ENCODE peak calls at places on chromosomes 5 and 9, in ten cellular contexts. B is fibroblast of the aortic adventitia, L is GM13976, T is fibroblast of lung, Z is pancreas, F is GM12878, G is OCI-LY7, P is MCF 10A, O is glutamatergic neuron, W is AG09319. J is an unnamed sample.

GRCh38 chr5:178244566-178244965 is 12.0 kb upstream of the PHYKPL start:
- DNase-seq in B (no peak), L (no peak), T (no peak), Z (no peak), F (no peak), G (no peak), P (no peak), O (no peak), W (no peak), J (no peak)

GRCh38 chr5:146906803-146907202 is 28.2 kb upstream of the PPP2R2B start:
- DNase-seq in B (no peak), L (no peak), T (peak; percentile 75), Z (no peak), F (no peak), G (no peak), P (peak; percentile 30), O (no peak), W (no peak), J (no peak)

GRCh38 chr5:158988987-158989624 is 110.6 kb downstream of the EBF1 start:
- DNase-seq in B (peak; percentile 56), L (no peak), T (no peak), Z (no peak), F (no peak), G (no peak), P (no peak), O (no peak), W (no peak), J (no peak)

GRCh38 chr9:20028849-20029231 is 240.0 kb upstream of the SLC24A2 start:
- DNase-seq in B (no peak), L (no peak), T (peak; percentile 42), Z (no peak), F (no peak), G (no peak), P (no peak), O (no peak), W (no peak), J (no peak)

GRCh38 chr5:96794757-96795156 is 13.0 kb downstream of the ERAP1 start:
- DNase-seq in B (no peak), L (no peak), T (no peak), Z (no peak), F (no peak), G (no peak), P (no peak), O (no peak), W (no peak), J (no peak)

GRCh38 chr9:13291718-13292117 is 12.2 kb upstream of the MPDZ start:
- DNase-seq in B (no peak), L (no peak), T (no peak), Z (no peak), F (no peak), G (no peak), P (no peak), O (no peak), W (no peak), J (no peak)

GRCh38 chr9:96222132-96222531 is 79.8 kb downstream of the HSD17B3 start:
- DNase-seq in B (no peak), L (no peak), T (no peak), Z (no peak), F (no peak), G (peak; percentile 8), P (peak; percentile 32), O (no peak), W (no peak), J (no peak)

GRCh38 chr5:63959177-63959982 is 2.9 kb downstream of the HTR1A start:
- DNase-seq in B (no peak), L (no peak), T (no peak), Z (peak; percentile 81), F (no peak), G (no peak), P (no peak), O (peak; percentile 86), W (no peak), J (peak; percentile 71)

GRCh38 chr9:90504486-90504885 is 138.1 kb downstream of the DIRAS2 start:
- DNase-seq in B (no peak), L (peak; percentile 12), T (no peak), Z (no peak), F (peak; percentile 7), G (no peak), P (no peak), O (no peak), W (no peak), J (no peak)

GRCh38 chr9:93081081-93081529 is 14.9 kb upstream of the CARD19 start:
- DNase-seq in B (no peak), L (no peak), T (peak; percentile 26), Z (peak; percentile 24), F (no peak), G (no peak), P (no peak), O (no peak), W (no peak), J (no peak)

GRCh38 chr5:162214551-162214950 is 147.0 kb downstream of the GABRG2 start:
- DNase-seq in B (no peak), L (no peak), T (no peak), Z (no peak), F (no peak), G (no peak), P (no peak), O (no peak), W (no peak), J (no peak)

GRCh38 chr5:55991768-55992486 is 2.8 kb downstream of the IL6ST start:
- DNase-seq in B (peak; percentile 40), L (no peak), T (peak; percentile 58), Z (no peak), F (no peak), G (no peak), P (no peak), O (no peak), W (no peak), J (no peak)
- TF ChIP-seq CTCF in B (no peak), L (no peak), T (no peak), Z (no peak), F (no peak), G (no peak), P (no peak), O (no peak), W (no peak), J (peak; percentile 14)

GRCh38 chr5:58497956-58498942 is 7.0 kb downstream of the GAPT start:
- DNase-seq in B (peak; percentile 53), L (no peak), T (peak; percentile 27), Z (no peak), F (no peak), G (no peak), P (peak; percentile 58), O (peak; percentile 67), W (no peak), J (no peak)
- TF ChIP-seq CTCF in B (peak; percentile 91), L (peak; percentile 26), T (peak; percentile 88), Z (peak; percentile 48), F (peak; percentile 36), G (peak; percentile 67), P (peak; percentile 76), O (peak; percentile 85), W (peak; percentile 73), J (peak; percentile 84)

GRCh38 chr9:126453156-126453963 is 126.7 kb downstream of the MVB12B start:
- DNase-seq in B (no peak), L (no peak), T (peak; percentile 39), Z (no peak), F (no peak), G (no peak), P (no peak), O (no peak), W (no peak), J (no peak)
- TF ChIP-seq CTCF in B (no peak), L (no peak), T (no peak), Z (no peak), F (no peak), G (no peak), P (no peak), O (no peak), W (no peak), J (no peak)

DNA sequence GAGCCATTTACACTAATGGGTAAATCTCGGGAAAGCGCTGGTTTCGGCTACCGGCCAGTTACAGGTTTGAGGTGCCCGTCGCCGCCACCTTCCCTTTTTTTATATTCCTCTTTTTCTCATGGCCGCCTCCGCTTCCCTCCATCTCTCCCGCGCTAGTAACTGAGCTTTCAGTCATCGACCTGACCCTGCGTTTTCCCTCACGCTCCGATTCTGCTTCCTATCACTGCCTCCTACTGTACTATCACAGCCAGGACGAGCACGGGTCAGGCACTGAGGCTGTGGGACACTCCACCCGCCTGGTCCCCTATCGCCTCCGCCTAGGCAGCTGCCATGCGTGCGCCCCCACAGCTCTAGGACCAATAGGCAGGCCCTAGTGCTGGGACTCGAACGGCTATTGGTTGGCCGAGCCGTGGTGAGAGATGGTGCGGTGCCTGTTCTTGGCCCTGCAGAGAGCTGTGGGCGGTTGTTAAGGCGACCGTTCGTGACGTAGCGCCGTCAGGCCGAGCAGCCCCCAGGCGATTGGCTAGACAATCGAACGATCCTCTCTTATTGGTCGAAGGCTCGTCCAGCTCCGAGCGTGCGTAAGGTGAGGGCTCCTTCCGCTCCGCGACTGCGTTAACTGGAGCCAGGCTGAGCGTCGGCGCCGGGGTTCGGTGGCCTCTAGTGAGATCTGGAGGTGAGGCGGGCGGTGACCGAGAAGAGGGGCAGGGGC is at the start of gene HMGCR:
- DNase-seq in B (peak; percentile 99), L (peak; percentile 94), T (peak; percentile 100), Z (peak; percentile 91), F (peak; percentile 98), G (peak; percentile 99), P (peak; percentile 99), O (peak; percentile 97), W (peak; percentile 98), J (peak; percentile 98)
- TF ChIP-seq CTCF in B (peak; percentile 21), L (peak; percentile 36), T (no peak), Z (peak; percentile 13), F (peak; percentile 32), G (peak; percentile 46), P (no peak), O (peak; percentile 11), W (peak; percentile 44), J (peak; percentile 45)

GRCh38 chr5:152990217-152990616 is 500.3 kb upstream of the GRIA1 start:
- DNase-seq in B (no peak), L (no peak), T (no peak), Z (no peak), F (no peak), G (no peak), P (no peak), O (no peak), W (no peak), J (no peak)

GRCh38 chr5:152990771-152991170 is 499.7 kb upstream of the GRIA1 start:
- DNase-seq in B (no peak), L (no peak), T (no peak), Z (no peak), F (no peak), G (no peak), P (peak; percentile 21), O (no peak), W (no peak), J (no peak)

DNA sequence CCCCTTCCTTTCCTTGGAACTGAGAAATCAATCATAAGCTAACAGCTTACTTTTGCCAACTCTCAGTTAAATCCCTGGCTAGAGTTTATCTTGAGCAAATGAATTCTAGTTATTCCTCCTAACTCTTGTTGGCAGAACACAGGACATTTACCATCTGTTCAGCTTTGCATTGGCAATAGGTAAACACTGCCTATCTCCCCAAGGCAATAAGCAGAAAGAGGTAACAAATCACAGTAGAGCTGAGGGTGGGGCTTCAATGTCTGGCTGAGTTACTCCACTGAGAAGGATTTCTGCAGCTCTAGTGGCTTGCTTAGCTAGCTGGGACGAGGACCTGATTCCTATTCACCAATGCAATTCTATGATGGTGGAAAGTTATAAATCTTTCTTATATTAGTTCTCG is 503.3 kb upstream of the GRIA1 start:
- DNase-seq in B (no peak), L (no peak), T (no peak), Z (no peak), F (no peak), G (no peak), P (no peak), O (no peak), W (no peak), J (no peak)
- TF ChIP-seq CTCF in B (no peak), L (no peak), T (no peak), Z (no peak), F (no peak), G (no peak), P (no peak), O (no peak), W (no peak), J (no peak)

GRCh38 chr5:139575313-139575646 is 14.1 kb downstream of the UBE2D2 start:
- DNase-seq in B (no peak), L (no peak), T (no peak), Z (no peak), F (no peak), G (no peak), P (no peak), O (no peak), W (no peak), J (no peak)
- TF ChIP-seq CTCF in B (no peak), L (no peak), T (no peak), Z (no peak), F (no peak), G (peak; percentile 28), P (peak; percentile 13), O (peak; percentile 4), W (no peak), J (no peak)

J was measured in type B pancreatic cell.